ENCODE peak calls at places on chromosomes 13 and 19, in eight cellular contexts. V, D, Q, O, M, U, I and C are unnamed samples.

GRCh38 chr13:25525884-25526283 is 154.1 kb downstream of the ATP8A2 start:
- DNase-seq in M (no peak), Q (no peak), I (no peak), V (no peak), U (no peak), O (no peak), D (no peak), C (no peak)

GRCh38 chr13:74661851-74662250 is 527.6 kb upstream of the KLF12 start:
- DNase-seq in I (no peak), V (no peak), O (no peak), Q (no peak), D (no peak), M (no peak), U (no peak), C (no peak)

GRCh38 chr19:47430041-47430802 is 10.9 kb upstream of the MEIS3 start:
- DNase-seq in V (no peak), M (peak; percentile 71), D (peak; percentile 87), U (peak; percentile 32), I (peak; percentile 23), O (peak; percentile 71), Q (no peak), C (no peak)

GRCh38 chr19:46924874-46925547 is 64.2 kb downstream of the ARHGAP35 start:
- DNase-seq in I (no peak), V (peak; percentile 58), M (peak; percentile 67), U (peak; percentile 78), Q (no peak), O (no peak), D (no peak), C (peak; percentile 62)

GRCh38 chr13:100438059-100438788 is 150.4 kb downstream of the GGACT start:
- DNase-seq in Q (no peak), U (no peak), I (no peak), O (no peak), M (no peak), D (no peak), V (no peak), C (no peak)

GRCh38 chr19:7742991-7743390 is 4.3 kb downstream of the CD209 start:
- DNase-seq in I (no peak), U (no peak), V (no peak), D (no peak), Q (no peak), M (no peak), O (no peak), C (no peak)

GRCh38 chr13:34776984-34777913 is 164.8 kb upstream of the NBEA start:
- DNase-seq in M (no peak), D (no peak), Q (no peak), I (no peak), V (no peak), O (no peak), U (no peak), C (no peak)

GRCh38 chr13:93226623-93227279 is at the start of gene GPC6:
- DNase-seq in I (peak; percentile 23), Q (peak; percentile 78), U (peak; percentile 32), M (no peak), V (no peak), O (peak; percentile 96), D (peak; percentile 77), C (peak; percentile 44)

GRCh38 chr13:67725999-67726398 is 495.9 kb upstream of the PCDH9 start:
- DNase-seq in O (no peak), U (no peak), D (no peak), Q (no peak), M (no peak), I (no peak), V (no peak), C (no peak)

GRCh38 chr13:51717786-51718398 is 86.1 kb downstream of the DHRS12 start:
- DNase-seq in O (peak; percentile 12), Q (no peak), U (no peak), I (no peak), M (no peak), V (no peak), D (no peak), C (no peak)

DNA sequence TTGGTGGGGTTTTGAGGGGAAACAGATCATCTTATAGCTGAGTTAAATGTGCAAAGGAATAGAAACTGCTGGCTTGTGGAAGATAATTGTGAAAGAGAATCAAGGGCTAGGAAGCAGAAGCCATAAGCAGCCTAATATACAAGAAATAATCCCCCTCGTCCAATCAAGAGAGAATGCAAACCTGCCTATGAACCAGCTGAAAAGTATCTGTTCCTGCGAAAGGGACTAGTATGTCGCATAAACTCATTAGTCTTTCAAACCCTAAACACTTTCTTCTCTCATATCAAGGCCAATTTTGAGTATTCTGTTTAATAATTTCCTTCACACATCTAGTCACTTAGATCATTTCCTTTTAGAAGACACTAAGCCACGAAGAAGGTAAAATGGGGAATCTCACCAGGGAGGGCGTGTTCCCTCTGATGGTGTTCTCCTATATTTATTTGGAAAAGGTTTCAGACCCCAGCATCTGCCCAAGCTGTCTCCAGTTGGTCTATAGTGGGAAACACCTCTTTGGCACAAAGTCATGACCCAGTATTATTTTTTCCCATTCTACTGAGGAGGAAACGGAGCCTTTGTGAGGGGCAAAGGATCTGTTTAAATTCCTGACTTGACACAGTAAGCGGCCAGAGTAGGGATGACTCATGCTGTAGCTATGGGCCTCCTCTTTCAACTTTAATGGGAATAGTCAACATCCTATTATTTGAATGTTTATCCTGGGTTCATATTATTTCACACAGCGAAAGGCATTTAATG is 126.3 kb downstream of the FOXO1 start:
- DNase-seq in I (no peak), O (peak; percentile 91), Q (no peak), V (no peak), U (peak; percentile 34), D (no peak), M (no peak), C (no peak)
- H3K27ac ChIP-seq in I (no peak overlapping the region), O (no peak overlapping the region), Q (no peak overlapping the region), V (no peak overlapping the region), U (no peak overlapping the region), D (no peak overlapping the region), M (peak overlapping the region; percentile 53), C (peak overlapping the region; percentile 43)

GRCh38 chr19:12893582-12893981 is 2.6 kb downstream of the GCDH start:
- DNase-seq in D (no peak), M (no peak), Q (no peak), U (no peak), O (no peak), V (no peak), I (no peak), C (no peak)
- H3K27ac ChIP-seq in D (no peak overlapping the region), M (no peak overlapping the region), Q (no peak overlapping the region), U (no peak overlapping the region), O (no peak overlapping the region), V (no peak overlapping the region), I (no peak overlapping the region), C (no peak overlapping the region)

DNA sequence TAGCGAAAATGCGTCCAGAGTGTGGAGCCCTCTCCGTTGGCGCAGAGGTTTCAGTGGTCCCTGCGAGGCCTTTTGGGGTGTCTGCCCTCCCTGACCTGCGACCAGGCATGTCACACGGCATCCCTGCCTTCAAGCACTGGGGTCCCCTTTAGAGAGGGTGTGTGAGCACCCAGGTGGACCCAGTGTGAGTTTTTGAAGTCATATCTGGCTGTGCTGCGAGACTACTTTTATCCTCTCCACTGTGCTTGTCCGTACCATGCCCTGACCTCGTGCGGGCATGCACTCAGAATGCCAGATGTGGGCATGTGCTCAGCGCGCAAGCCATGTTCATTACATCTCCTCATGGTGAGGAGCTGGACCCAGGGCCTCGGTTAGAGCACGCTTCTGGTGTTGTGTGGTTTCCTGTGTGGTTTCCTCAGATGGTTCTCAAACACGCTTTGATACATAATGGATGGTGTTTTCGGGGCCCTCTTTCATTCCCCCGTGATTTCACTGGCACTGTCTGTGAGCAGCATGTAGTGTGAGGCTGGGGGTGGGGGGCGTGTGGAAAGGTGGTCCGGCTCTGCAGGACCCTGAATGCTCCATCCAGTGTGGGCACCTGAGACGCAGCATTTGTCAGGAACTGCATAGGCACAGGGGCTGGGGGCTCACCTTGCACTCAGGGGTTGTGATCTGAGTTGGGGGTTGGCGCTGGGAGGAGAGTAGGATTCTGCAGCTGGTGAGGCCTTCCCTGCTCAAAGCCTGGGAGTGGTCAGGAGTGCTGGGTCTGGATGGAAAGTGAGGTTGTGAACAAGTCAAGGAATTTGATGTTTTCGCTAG is 2.3 kb downstream of the TFDP1 start:
- DNase-seq in M (no peak), I (no peak), V (peak; percentile 48), Q (peak; percentile 40), D (no peak), U (no peak), O (no peak), C (no peak)
- H3K27ac ChIP-seq in M (no peak overlapping the region), I (no peak overlapping the region), V (no peak overlapping the region), Q (no peak overlapping the region), D (no peak overlapping the region), U (no peak overlapping the region), O (no peak overlapping the region), C (no peak overlapping the region)

GRCh38 chr13:48123827-48124226 is 28.9 kb upstream of the MED4 start:
- DNase-seq in O (no peak), Q (no peak), M (no peak), D (no peak), V (no peak), I (no peak), U (peak; percentile 41), C (no peak)

GRCh38 chr13:48126944-48127814 is 32.3 kb upstream of the MED4 start:
- DNase-seq in Q (peak; percentile 93), V (peak; percentile 77), D (no peak), I (peak; percentile 50), O (peak; percentile 93), M (peak; percentile 78), U (peak; percentile 23), C (no peak)

GRCh38 chr13:48121733-48122132 is 26.8 kb upstream of the MED4 start:
- DNase-seq in Q (no peak), V (no peak), U (no peak), I (no peak), D (no peak), M (peak; percentile 25), O (peak; percentile 23), C (no peak)

GRCh38 chr13:48120246-48120645 is 25.3 kb upstream of the MED4 start:
- DNase-seq in O (no peak), V (no peak), U (no peak), I (no peak), D (no peak), Q (no peak), M (no peak), C (no peak)

DNA sequence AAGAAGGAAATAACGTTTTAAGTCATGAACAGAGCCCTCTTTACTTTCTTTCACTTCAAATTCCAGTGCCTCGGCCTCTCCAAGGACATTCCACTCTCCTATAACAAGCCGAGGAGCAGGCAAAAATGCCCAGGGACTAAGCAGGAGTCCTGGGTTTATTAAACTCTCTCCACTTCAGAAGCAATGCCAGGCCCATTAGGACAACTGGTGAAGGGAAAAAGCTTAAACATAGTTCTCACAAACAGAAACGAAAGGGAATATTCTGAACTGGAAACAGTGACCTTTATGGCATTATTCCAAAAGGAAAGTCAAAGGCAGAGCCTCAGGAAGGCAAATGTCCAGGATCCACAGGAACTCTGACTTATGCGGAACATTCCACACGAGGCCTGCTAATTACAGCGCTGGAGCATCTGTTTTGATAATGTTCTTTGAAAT is 30.9 kb upstream of the MED4 start:
- DNase-seq in D (no peak), M (peak; percentile 60), I (no peak), Q (no peak), V (no peak), U (no peak), O (no peak), C (no peak)
- H3K27ac ChIP-seq in D (peak overlapping the region; percentile 74), M (peak overlapping the region; percentile 24), I (peak overlapping the region; percentile 2), Q (peak overlapping the region; percentile 76), V (no peak overlapping the region), U (peak overlapping the region; percentile 63), O (no peak overlapping the region), C (no peak overlapping the region)

GRCh38 chr13:33231339-33231738 is 54.2 kb downstream of the STARD13 start:
- DNase-seq in D (no peak), Q (no peak), I (no peak), O (no peak), V (no peak), U (no peak), M (no peak), C (no peak)
- H3K27ac ChIP-seq in D (peak overlapping the region; percentile 20), Q (no peak overlapping the region), I (peak overlapping the region; percentile 76), O (no peak overlapping the region), V (no peak overlapping the region), U (no peak overlapping the region), M (no peak overlapping the region), C (peak overlapping the region; percentile 92)